ENCODE peak calls at places on chromosomes 4 and X, in four cellular contexts. W, M, F and H are unnamed samples.

GRCh38 chr4:168059251-168059650 is 33.1 kb upstream of the ANXA10 start:
- DNase-seq in M (peak), F (no peak), W (no peak), H (no peak)

GRCh38 chr4:38179690-38180299 is 219.6 kb downstream of the PTTG2 start:
- DNase-seq in F (peak), W (peak), M (peak), H (peak)

GRCh38 chr4:146095091-146095690 is 80.3 kb upstream of the LSM6 start:
- DNase-seq in W (no peak), M (peak), F (peak), H (peak)

GRCh38 chrX:115595049-115595448 is 34.1 kb downstream of the PLS3 start:
- DNase-seq in F (no peak), M (no peak), W (no peak), H (no peak)

GRCh38 chrX:115894087-115894486 is 276.5 kb upstream of the AGTR2 start:
- DNase-seq in M (peak), W (peak), F (no peak), H (no peak)

GRCh38 chr4:142265536-142265935 is 580.6 kb downstream of the INPP4B start:
- DNase-seq in W (no peak), M (peak), F (peak), H (peak)

GRCh38 chr4:78553526-78554060 is 2.0 kb downstream of the ANXA3 start:
- DNase-seq in M (no peak), F (no peak), W (no peak), H (no peak)

GRCh38 chr4:81754169-81754568 is 282.5 kb upstream of the RASGEF1B start:
- DNase-seq in W (no peak), F (no peak), M (peak), H (no peak)

GRCh38 chrX:17655232-17656034 is 81.9 kb upstream of the SCML1 start:
- DNase-seq in F (no peak), W (no peak), M (no peak), H (no peak)

GRCh38 chrX:127302841-127303240 is 483.3 kb downstream of the PRR32 start:
- DNase-seq in W (no peak), F (no peak), M (no peak), H (no peak)

GRCh38 chrX:41889317-41890025 is 33.9 kb downstream of the CASK start:
- DNase-seq in F (peak), W (no peak), M (peak), H (peak)

GRCh38 chr4:48268956-48269860 is at the start of gene TEC:
- DNase-seq in W (peak), F (no peak), M (peak), H (no peak)

GRCh38 chr4:39865280-39865679 is 112.4 kb downstream of the PDS5A start:
- DNase-seq in W (no peak), M (no peak), F (no peak), H (no peak)

GRCh38 chr4:161555689-161556660 is 607.8 kb downstream of the FSTL5 start:
- DNase-seq in F (peak), M (peak), W (no peak), H (peak)

GRCh38 chr4:74665346-74665745 is 129.0 kb downstream of the BTC start:
- DNase-seq in W (no peak), M (peak), F (no peak), H (no peak)

GRCh38 chrX:24124227-24124799 is 25.2 kb upstream of the ZFX start:
- DNase-seq in W (no peak), M (no peak), F (no peak), H (no peak)

GRCh38 chrX:103666202-103667107 is 20.0 kb downstream of the MORF4L2 start:
- DNase-seq in W (no peak), F (no peak), M (no peak), H (no peak)

GRCh38 chrX:154378799-154379568 is at the start of gene EMD:
- DNase-seq in M (peak), F (peak), W (peak), H (peak)

GRCh38 chr4:106351016-106351415 is 17.6 kb downstream of the GIMD1 start:
- DNase-seq in F (no peak), M (no peak), W (no peak), H (no peak)

GRCh38 chr4:40325406-40326019 is 9.6 kb upstream of the CHRNA9 start:
- DNase-seq in M (peak), W (no peak), F (peak), H (peak)

GRCh38 chrX:119721487-119721886 is 28.5 kb upstream of the SEPTIN6 start:
- DNase-seq in F (no peak), M (no peak), W (no peak), H (no peak)

GRCh38 chrX:13816899-13817298 is at the start of gene GPM6B:
- DNase-seq in M (no peak), W (no peak), F (no peak), H (no peak)

GRCh38 chr4:65968873-65969272 is 298.6 kb upstream of the EPHA5 start:
- DNase-seq in W (no peak), M (peak), F (no peak), H (no peak)

GRCh38 chr4:48071171-48071570 is 54.6 kb downstream of the NIPAL1 start:
- DNase-seq in W (no peak), M (peak), F (no peak), H (peak)

GRCh38 chrX:3717742-3718420 is 4.4 kb upstream of the PRKX start:
- DNase-seq in M (peak), F (no peak), W (no peak), H (no peak)

GRCh38 chr4:122865421-122865820 is 38.8 kb downstream of the FGF2 start:
- DNase-seq in M (peak), F (no peak), W (no peak), H (no peak)

GRCh38 chrX:10159069-10159468 is 2.3 kb downstream of the CLCN4 start:
- DNase-seq in W (no peak), F (no peak), M (no peak), H (no peak)

GRCh38 chr4:142549726-142550463 is 296.2 kb downstream of the INPP4B start:
- DNase-seq in F (peak), W (no peak), M (peak), H (peak)

GRCh38 chrX:154349359-154349935 is 25.0 kb downstream of the FLNA start:
- DNase-seq in F (no peak), W (no peak), M (no peak), H (no peak)

GRCh38 chr4:184347251-184348239 is 126.8 kb downstream of the IRF2 start:
- DNase-seq in W (no peak), M (peak), F (peak), H (peak)

GRCh38 chr4:139589619-139590018 is 33.6 kb upstream of the SETD7 start:
- DNase-seq in M (no peak), W (no peak), F (no peak), H (no peak)

GRCh38 chrX:46576458-46576857 is 2.9 kb downstream of the CHST7 start:
- DNase-seq in W (no peak), F (no peak), M (no peak), H (no peak)

GRCh38 chr4:108940086-108941033 is 177.5 kb upstream of the ETNPPL start:
- DNase-seq in F (peak), W (no peak), M (peak), H (peak)